ENCODE peak calls at places on chromosomes 7 and 10, in four cellular contexts. O, P, M and Z are unnamed samples.

GRCh38 chr7:102251531-102252372 is 34.9 kb upstream of the SH2B2 start:
- DNase-seq in M (no peak), O (no peak), P (no peak), Z (no peak)

GRCh38 chr7:17696422-17696821 is 243.9 kb downstream of the SNX13 start:
- DNase-seq in M (peak; percentile 81), O (no peak), P (peak; percentile 69), Z (peak; percentile 51)

GRCh38 chr7:149878523-149878921 is 4.8 kb downstream of the ATP6V0E2 start:
- DNase-seq in O (no peak), P (no peak), M (no peak), Z (peak; percentile 18)

GRCh38 chr7:44398953-44399574 is 73.7 kb upstream of the CAMK2B start:
- DNase-seq in M (no peak), P (no peak), O (no peak), Z (no peak)

GRCh38 chr10:59719374-59719773 is 9.7 kb upstream of the SLC16A9 start:
- DNase-seq in M (no peak), O (no peak), P (no peak), Z (no peak)

GRCh38 chr10:78952686-78953085 is 116.1 kb upstream of the ZMIZ1 start:
- DNase-seq in P (no peak), O (no peak), M (no peak), Z (no peak)

GRCh38 chr10:12975906-12976305 is 25.6 kb downstream of the CCDC3 start:
- DNase-seq in M (no peak), P (no peak), O (no peak), Z (no peak)

GRCh38 chr7:33754933-33755928 is 150.1 kb upstream of the BMPER start:
- DNase-seq in M (no peak), O (no peak), P (no peak), Z (no peak)

GRCh38 chr10:38127812-38128211 is 33.7 kb downstream of the ZNF37A start:
- DNase-seq in M (no peak), P (no peak), O (no peak), Z (no peak)

GRCh38 chr10:23035569-23035968 is 59.8 kb upstream of the MSRB2 start:
- DNase-seq in M (no peak), O (no peak), P (no peak), Z (no peak)

GRCh38 chr10:119693262-119693957 is 32.4 kb upstream of the INPP5F start:
- DNase-seq in M (peak; percentile 36), P (no peak), O (no peak), Z (no peak)

GRCh38 chr7:78195281-78195680 is 396.7 kb downstream of the PHTF2 start:
- DNase-seq in P (no peak), M (no peak), O (no peak), Z (no peak)

GRCh38 chr7:100603697-100604077 is 1.5 kb downstream of the PCOLCE start:
- DNase-seq in M (peak; percentile 53), P (no peak), O (no peak), Z (no peak)

GRCh38 chr7:12685550-12685949 is 1.9 kb upstream of the ARL4A start:
- DNase-seq in M (peak; percentile 92), O (no peak), P (no peak), Z (no peak)

GRCh38 chr7:84058311-84059076 is 136.1 kb downstream of the SEMA3A start:
- DNase-seq in O (no peak), M (no peak), P (no peak), Z (no peak)

GRCh38 chr7:19442016-19442785 is 266.6 kb downstream of the POLR1F start:
- DNase-seq in M (peak; percentile 54), O (no peak), P (no peak), Z (no peak)

GRCh38 chr7:101186839-101187448 is 6.9 kb upstream of the NAT16 start:
- DNase-seq in P (no peak), M (peak; percentile 59), O (no peak), Z (no peak)

GRCh38 chr10:11242443-11243386 is 225.0 kb downstream of the CELF2 start:
- DNase-seq in P (no peak), O (no peak), M (no peak), Z (peak; percentile 76)

GRCh38 chr7:150931199-150931869 is 46.8 kb downstream of the KCNH2 start:
- DNase-seq in P (peak; percentile 35), M (peak; percentile 72), O (no peak), Z (no peak)

GRCh38 chr7:151901828-151902227 is 24.9 kb upstream of the PRKAG2 start:
- DNase-seq in M (no peak), O (no peak), P (no peak), Z (no peak)

GRCh38 chr7:158586499-158587191 is 978 bp downstream of the PTPRN2 start:
- DNase-seq in O (no peak), M (no peak), P (no peak), Z (no peak)

GRCh38 chr7:130961128-130961601 is 227.2 kb upstream of the KLF14 start:
- DNase-seq in O (no peak), M (peak; percentile 96), P (no peak), Z (no peak)

GRCh38 chr10:49700997-49701396 is 21.5 kb downstream of the C10orf53 start:
- DNase-seq in M (peak; percentile 18), O (peak; percentile 35), P (no peak), Z (no peak)

GRCh38 chr10:92068900-92069299 is 145.3 kb downstream of the BTAF1 start:
- DNase-seq in O (no peak), M (no peak), P (no peak), Z (no peak)

GRCh38 chr10:131804551-131805295 is 96.1 kb upstream of the PPP2R2D start:
- DNase-seq in M (no peak), O (no peak), P (peak; percentile 22), Z (no peak)

GRCh38 chr10:124696446-124697392 is 47.5 kb downstream of the FAM53B start:
- DNase-seq in M (no peak), O (no peak), P (no peak), Z (no peak)

GRCh38 chr7:76337147-76337546 is 21.6 kb downstream of the YWHAG start:
- DNase-seq in P (no peak), O (no peak), M (no peak), Z (no peak)

GRCh38 chr10:73537288-73537687 is 41.5 kb upstream of the PPP3CB start:
- DNase-seq in P (no peak), O (no peak), M (peak; percentile 19), Z (no peak)